ENCODE peak calls at places on chromosomes 13 and 19, in nine cellular contexts. One of them, this sample, is unnamed.
A peak's percentile ranks its signal among the peaks of the same experiment; 100 is the strongest.

GRCh38 chr19:29671393-29672076 is 6.3 kb downstream of the PLEKHF1 start:
- DNase-seq in upper lobe of left lung: no peak
- DNase-seq in adrenal gland: no peak
- DNase-seq in HAP-1: no peak
- DNase-seq in mucosa of descending colon: peak; percentile 52
- DNase-seq in fibroblast of lung: peak; percentile 64
- DNase-seq in left ventricle myocardium inferior: peak; percentile 68
- DNase-seq in hepatocyte: peak; percentile 76
- DNase-seq in NT2/D1: no peak
- DNase-seq in this sample: no peak

GRCh38 chr19:37007587-37008220 is 70.5 kb upstream of the ZNF420 start:
- DNase-seq in left ventricle myocardium inferior: peak; percentile 80
- DNase-seq in HAP-1: no peak
- DNase-seq in hepatocyte: no peak
- DNase-seq in mucosa of descending colon: peak; percentile 31
- DNase-seq in upper lobe of left lung: peak; percentile 93
- DNase-seq in adrenal gland: peak; percentile 68
- DNase-seq in fibroblast of lung: peak; percentile 51
- DNase-seq in NT2/D1: peak; percentile 27
- DNase-seq in this sample: no peak

GRCh38 chr19:55481148-55482127 is 3.5 kb upstream of the NAT14 start:
- DNase-seq in hepatocyte: no peak
- DNase-seq in NT2/D1: no peak
- DNase-seq in fibroblast of lung: no peak
- DNase-seq in adrenal gland: no peak
- DNase-seq in mucosa of descending colon: no peak
- DNase-seq in HAP-1: no peak
- DNase-seq in left ventricle myocardium inferior: no peak
- DNase-seq in upper lobe of left lung: peak; percentile 83
- DNase-seq in this sample: no peak

GRCh38 chr13:34654682-34655081 is 287.4 kb upstream of the NBEA start:
- DNase-seq in hepatocyte: no peak
- DNase-seq in adrenal gland: no peak
- DNase-seq in mucosa of descending colon: no peak
- DNase-seq in fibroblast of lung: peak; percentile 77
- DNase-seq in HAP-1: no peak
- DNase-seq in upper lobe of left lung: no peak
- DNase-seq in NT2/D1: no peak
- DNase-seq in left ventricle myocardium inferior: no peak
- DNase-seq in this sample: peak; percentile 18

GRCh38 chr13:110925023-110925608 is 10.2 kb upstream of the ANKRD10 start:
- DNase-seq in HAP-1: peak; percentile 29
- DNase-seq in NT2/D1: no peak
- DNase-seq in fibroblast of lung: no peak
- DNase-seq in hepatocyte: no peak
- DNase-seq in upper lobe of left lung: no peak
- DNase-seq in adrenal gland: no peak
- DNase-seq in mucosa of descending colon: no peak
- DNase-seq in left ventricle myocardium inferior: no peak
- DNase-seq in this sample: peak; percentile 55

GRCh38 chr13:29499766-29500165 is 95.7 kb downstream of the SLC7A1 start:
- DNase-seq in left ventricle myocardium inferior: no peak
- DNase-seq in HAP-1: no peak
- DNase-seq in fibroblast of lung: no peak
- DNase-seq in hepatocyte: no peak
- DNase-seq in adrenal gland: no peak
- DNase-seq in upper lobe of left lung: no peak
- DNase-seq in NT2/D1: no peak
- DNase-seq in mucosa of descending colon: no peak
- DNase-seq in this sample: no peak

GRCh38 chr13:23731709-23732108 is 157.5 kb downstream of the MIPEP start:
- DNase-seq in NT2/D1: no peak
- DNase-seq in mucosa of descending colon: no peak
- DNase-seq in left ventricle myocardium inferior: no peak
- DNase-seq in fibroblast of lung: no peak
- DNase-seq in hepatocyte: no peak
- DNase-seq in HAP-1: no peak
- DNase-seq in upper lobe of left lung: no peak
- DNase-seq in adrenal gland: no peak
- DNase-seq in this sample: no peak

GRCh38 chr13:19632915-19633339 is 532 bp upstream of the MPHOSPH8 start:
- DNase-seq in mucosa of descending colon: no peak
- DNase-seq in NT2/D1: no peak
- DNase-seq in upper lobe of left lung: no peak
- DNase-seq in HAP-1: no peak
- DNase-seq in hepatocyte: no peak
- DNase-seq in left ventricle myocardium inferior: no peak
- DNase-seq in fibroblast of lung: no peak
- DNase-seq in adrenal gland: no peak
- DNase-seq in this sample: no peak

GRCh38 chr13:74889321-74889720 is 592.6 kb downstream of the TBC1D4 start:
- DNase-seq in HAP-1: no peak
- DNase-seq in adrenal gland: no peak
- DNase-seq in NT2/D1: no peak
- DNase-seq in mucosa of descending colon: no peak
- DNase-seq in fibroblast of lung: no peak
- DNase-seq in upper lobe of left lung: no peak
- DNase-seq in hepatocyte: no peak
- DNase-seq in left ventricle myocardium inferior: no peak
- DNase-seq in this sample: no peak

GRCh38 chr19:15418112-15418587 is 638 bp downstream of the AKAP8L start:
- DNase-seq in fibroblast of lung: peak; percentile 36
- DNase-seq in HAP-1: peak; percentile 10
- DNase-seq in left ventricle myocardium inferior: no peak
- DNase-seq in NT2/D1: no peak
- DNase-seq in adrenal gland: no peak
- DNase-seq in upper lobe of left lung: no peak
- DNase-seq in hepatocyte: peak; percentile 40
- DNase-seq in mucosa of descending colon: no peak
- DNase-seq in this sample: peak; percentile 39

GRCh38 chr19:51607920-51608562 is 22.2 kb downstream of the SIGLEC5 start:
- DNase-seq in NT2/D1: peak; percentile 80
- DNase-seq in adrenal gland: peak; percentile 74
- DNase-seq in upper lobe of left lung: peak; percentile 83
- DNase-seq in left ventricle myocardium inferior: peak; percentile 79
- DNase-seq in mucosa of descending colon: peak; percentile 92
- DNase-seq in fibroblast of lung: peak; percentile 39
- DNase-seq in hepatocyte: peak; percentile 62
- DNase-seq in HAP-1: peak; percentile 50
- DNase-seq in this sample: peak; percentile 82

GRCh38 chr19:719636-720377 is 11.1 kb downstream of the PALM start:
- DNase-seq in upper lobe of left lung: peak; percentile 87
- DNase-seq in fibroblast of lung: no peak
- DNase-seq in left ventricle myocardium inferior: no peak
- DNase-seq in mucosa of descending colon: no peak
- DNase-seq in adrenal gland: peak; percentile 50
- DNase-seq in HAP-1: no peak
- DNase-seq in NT2/D1: no peak
- DNase-seq in hepatocyte: no peak
- DNase-seq in this sample: no peak

DNA sequence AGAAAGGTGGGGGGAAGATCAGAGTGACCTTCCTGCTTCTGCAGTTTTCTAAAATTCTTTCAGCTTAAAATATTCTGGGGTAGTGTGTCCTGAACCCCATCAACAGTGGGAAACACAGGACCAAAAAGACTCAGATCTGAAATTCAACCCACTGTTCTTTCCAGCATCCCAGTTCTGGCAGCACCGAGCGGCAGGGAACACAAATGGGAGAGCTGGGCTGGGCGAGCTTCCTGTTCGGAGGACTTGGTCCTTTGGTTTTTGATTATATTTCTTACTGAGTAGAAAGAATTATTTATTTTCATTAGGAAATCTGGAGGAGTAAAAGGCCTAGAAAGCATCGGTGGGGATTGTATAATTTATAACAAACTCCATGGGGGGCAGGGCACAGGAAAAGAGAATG is 239.1 kb downstream of the COG6 start:
- DNase-seq in fibroblast of lung: no peak
- DNase-seq in upper lobe of left lung: no peak
- DNase-seq in left ventricle myocardium inferior: no peak
- DNase-seq in HAP-1: no peak
- DNase-seq in hepatocyte: no peak
- DNase-seq in mucosa of descending colon: no peak
- DNase-seq in adrenal gland: no peak
- DNase-seq in NT2/D1: no peak
- DNase-seq in this sample: no peak
- H3K4me1 ChIP-seq in fibroblast of lung: no peaks in the 10 kb centered on the region
- H3K4me1 ChIP-seq in upper lobe of left lung: no peaks in the 10 kb centered on the region
- H3K4me1 ChIP-seq in left ventricle myocardium inferior: peaks cover 17% of the 10 kb centered on the region
- H3K4me1 ChIP-seq in HAP-1: no peaks in the 10 kb centered on the region
- H3K4me1 ChIP-seq in hepatocyte: no peaks in the 10 kb centered on the region
- H3K4me1 ChIP-seq in mucosa of descending colon: no peaks in the 10 kb centered on the region
- H3K4me1 ChIP-seq in adrenal gland: no peaks in the 10 kb centered on the region
- H3K4me1 ChIP-seq in NT2/D1: no peaks in the 10 kb centered on the region
- H3K4me1 ChIP-seq in this sample: no peaks in the 10 kb centered on the region

DNA sequence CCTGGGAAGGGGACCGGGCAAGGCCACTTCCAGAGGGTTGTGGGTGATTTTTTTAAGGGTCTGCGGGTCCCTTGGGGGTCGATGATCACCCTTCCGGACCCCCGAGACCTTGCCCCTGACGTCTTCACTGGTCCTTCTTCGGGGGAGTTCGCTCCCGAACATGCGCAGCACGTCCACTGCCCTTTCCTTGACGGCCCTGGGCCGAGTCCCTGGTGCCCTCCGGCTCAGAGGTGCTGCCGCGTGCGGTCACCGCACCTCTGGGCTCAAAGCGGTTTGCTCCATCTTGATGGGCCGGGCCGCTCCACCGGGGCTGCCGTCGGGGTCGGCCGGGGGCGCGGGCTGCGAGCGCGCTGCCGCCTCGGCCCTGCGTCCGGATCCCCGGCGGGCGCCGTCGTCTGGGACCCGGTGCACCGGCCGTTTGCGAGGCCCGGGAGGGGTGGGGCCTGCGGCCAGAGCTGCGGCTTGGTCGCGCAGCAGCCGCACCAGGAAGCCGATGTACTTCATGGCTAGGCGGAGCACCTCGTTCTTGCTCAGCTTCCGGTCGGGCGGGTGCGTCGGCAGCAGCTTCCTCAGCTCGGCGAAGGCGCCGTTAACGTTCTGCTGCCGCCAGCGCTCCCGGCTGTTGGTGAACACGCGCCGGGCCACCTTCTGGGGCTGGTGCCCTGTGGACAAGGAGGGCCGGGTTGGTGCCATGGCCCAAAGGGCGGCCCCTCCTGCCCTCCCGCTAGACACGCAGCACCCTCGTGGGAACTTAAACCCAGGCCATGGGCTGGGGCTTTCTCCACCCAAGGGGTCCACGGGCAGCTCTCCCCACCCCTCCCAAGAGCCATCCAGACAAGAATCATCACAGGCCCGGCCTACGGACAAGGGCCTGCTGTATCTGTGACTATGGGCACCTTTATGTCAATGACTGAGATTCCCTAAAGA is 3.3 kb downstream of the LYL1 start:
- DNase-seq in mucosa of descending colon: peak; percentile 83
- DNase-seq in adrenal gland: no peak
- DNase-seq in left ventricle myocardium inferior: peak; percentile 81
- DNase-seq in hepatocyte: peak; percentile 63
- DNase-seq in NT2/D1: no peak
- DNase-seq in upper lobe of left lung: peak; percentile 92
- DNase-seq in fibroblast of lung: no peak
- DNase-seq in HAP-1: no peak
- DNase-seq in this sample: peak; percentile 65
- H3K4me1 ChIP-seq in mucosa of descending colon: peaks cover 39% of the 10 kb centered on the region
- H3K4me1 ChIP-seq in adrenal gland: peaks cover 19% of the 10 kb centered on the region
- H3K4me1 ChIP-seq in left ventricle myocardium inferior: peaks cover 98% of the 10 kb centered on the region
- H3K4me1 ChIP-seq in hepatocyte: peaks cover 46% of the 10 kb centered on the region
- H3K4me1 ChIP-seq in NT2/D1: peaks cover 6% of the 10 kb centered on the region
- H3K4me1 ChIP-seq in upper lobe of left lung: peaks cover 95% of the 10 kb centered on the region
- H3K4me1 ChIP-seq in fibroblast of lung: peaks cover 3% of the 10 kb centered on the region
- H3K4me1 ChIP-seq in HAP-1: peaks cover 3% of the 10 kb centered on the region
- H3K4me1 ChIP-seq in this sample: peaks cover 28% of the 10 kb centered on the region

GRCh38 chr13:99322297-99323103 is 15.3 kb upstream of the GPR183 start:
- DNase-seq in hepatocyte: no peak
- DNase-seq in mucosa of descending colon: no peak
- DNase-seq in adrenal gland: no peak
- DNase-seq in upper lobe of left lung: no peak
- DNase-seq in HAP-1: no peak
- DNase-seq in fibroblast of lung: peak; percentile 92
- DNase-seq in left ventricle myocardium inferior: no peak
- DNase-seq in NT2/D1: no peak
- DNase-seq in this sample: no peak

GRCh38 chr13:99323488-99323887 is 16.3 kb upstream of the GPR183 start:
- DNase-seq in fibroblast of lung: peak; percentile 79
- DNase-seq in adrenal gland: no peak
- DNase-seq in upper lobe of left lung: no peak
- DNase-seq in NT2/D1: no peak
- DNase-seq in mucosa of descending colon: no peak
- DNase-seq in hepatocyte: no peak
- DNase-seq in left ventricle myocardium inferior: no peak
- DNase-seq in HAP-1: no peak
- DNase-seq in this sample: no peak

GRCh38 chr13:99326012-99326411 is 18.8 kb upstream of the GPR183 start:
- DNase-seq in mucosa of descending colon: no peak
- DNase-seq in fibroblast of lung: no peak
- DNase-seq in HAP-1: no peak
- DNase-seq in adrenal gland: no peak
- DNase-seq in upper lobe of left lung: no peak
- DNase-seq in hepatocyte: no peak
- DNase-seq in left ventricle myocardium inferior: no peak
- DNase-seq in NT2/D1: no peak
- DNase-seq in this sample: no peak

GRCh38 chr13:99320693-99321481 is 13.7 kb upstream of the GPR183 start:
- DNase-seq in fibroblast of lung: peak; percentile 84
- DNase-seq in hepatocyte: no peak
- DNase-seq in upper lobe of left lung: no peak
- DNase-seq in mucosa of descending colon: no peak
- DNase-seq in HAP-1: no peak
- DNase-seq in NT2/D1: no peak
- DNase-seq in left ventricle myocardium inferior: no peak
- DNase-seq in adrenal gland: no peak
- DNase-seq in this sample: no peak

DNA sequence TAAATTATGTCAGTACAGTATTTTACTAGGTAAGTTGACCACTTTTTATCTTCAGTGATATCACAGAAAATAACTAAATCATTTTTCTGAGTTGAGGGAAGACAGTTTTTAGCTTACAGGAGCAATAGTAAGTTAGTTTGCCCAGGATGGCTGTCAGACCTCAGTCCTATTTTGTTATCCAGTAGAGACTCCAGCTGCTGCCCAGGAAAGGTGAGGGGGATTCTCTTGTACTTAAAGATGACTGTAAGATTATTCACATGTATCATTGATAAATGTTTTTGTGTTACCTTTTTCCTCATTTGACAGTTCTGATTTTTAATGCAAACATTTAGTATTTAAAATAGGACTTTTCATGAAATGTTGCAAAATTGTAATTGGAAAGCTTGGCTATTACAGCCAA is 14.5 kb upstream of the GPR183 start:
- DNase-seq in fibroblast of lung: no peak
- DNase-seq in upper lobe of left lung: no peak
- DNase-seq in adrenal gland: no peak
- DNase-seq in hepatocyte: no peak
- DNase-seq in NT2/D1: no peak
- DNase-seq in left ventricle myocardium inferior: no peak
- DNase-seq in mucosa of descending colon: no peak
- DNase-seq in HAP-1: no peak
- DNase-seq in this sample: no peak
- H3K4me1 ChIP-seq in fibroblast of lung: peaks cover 19% of the 10 kb centered on the region
- H3K4me1 ChIP-seq in upper lobe of left lung: peaks cover 29% of the 10 kb centered on the region
- H3K4me1 ChIP-seq in adrenal gland: peaks cover 18% of the 10 kb centered on the region
- H3K4me1 ChIP-seq in hepatocyte: peaks cover 6% of the 10 kb centered on the region
- H3K4me1 ChIP-seq in NT2/D1: no peaks in the 10 kb centered on the region
- H3K4me1 ChIP-seq in left ventricle myocardium inferior: peaks cover 26% of the 10 kb centered on the region
- H3K4me1 ChIP-seq in mucosa of descending colon: no peaks in the 10 kb centered on the region
- H3K4me1 ChIP-seq in HAP-1: no peaks in the 10 kb centered on the region
- H3K4me1 ChIP-seq in this sample: no peaks in the 10 kb centered on the region

GRCh38 chr19:54203151-54203611 is 2.5 kb downstream of the RPS9 start:
- DNase-seq in left ventricle myocardium inferior: no peak
- DNase-seq in upper lobe of left lung: no peak
- DNase-seq in HAP-1: no peak
- DNase-seq in hepatocyte: peak; percentile 61
- DNase-seq in adrenal gland: no peak
- DNase-seq in mucosa of descending colon: peak; percentile 44
- DNase-seq in fibroblast of lung: peak; percentile 9
- DNase-seq in NT2/D1: no peak
- DNase-seq in this sample: no peak
- H3K4me1 ChIP-seq in left ventricle myocardium inferior: peaks cover 84% of the 10 kb centered on the region
- H3K4me1 ChIP-seq in upper lobe of left lung: peaks cover 77% of the 10 kb centered on the region
- H3K4me1 ChIP-seq in HAP-1: peaks cover 29% of the 10 kb centered on the region
- H3K4me1 ChIP-seq in hepatocyte: peaks cover 43% of the 10 kb centered on the region
- H3K4me1 ChIP-seq in adrenal gland: peaks cover 39% of the 10 kb centered on the region
- H3K4me1 ChIP-seq in mucosa of descending colon: peaks cover 57% of the 10 kb centered on the region
- H3K4me1 ChIP-seq in fibroblast of lung: peaks cover 18% of the 10 kb centered on the region
- H3K4me1 ChIP-seq in NT2/D1: peaks cover 19% of the 10 kb centered on the region
- H3K4me1 ChIP-seq in this sample: peaks cover 33% of the 10 kb centered on the region

This sample was measured in neural progenitor cell.